ENCODE peak calls at places on chromosomes 6 and 20, in five cellular contexts. S is psoas muscle; O is naive B cell; Y is GM04503; K is activated CD8-positive, alpha-beta memory T cell treated with anti-CD3 and anti-CD28 coated beads, Interleukin-2, amount 50 U/mL, for 4 hours. Q is an unnamed sample.

GRCh38 chr6:52514514-52514913 is 62.3 kb downstream of the TRAM2 start:
- DNase-seq in S (peak; percentile 75), O (no peak), Y (peak; percentile 75), K (no peak), Q (peak; percentile 76)

GRCh38 chr6:105363100-105363754 is 39.7 kb downstream of the PREP start:
- DNase-seq in S (no peak), O (no peak), Y (no peak), K (no peak), Q (no peak)

GRCh38 chr6:150456902-150457643 is 88.3 kb downstream of the IYD start:
- DNase-seq in S (no peak), O (no peak), Y (no peak), K (no peak), Q (no peak)

GRCh38 chr6:14452567-14453527 is 335.3 kb downstream of the CD83 start:
- DNase-seq in S (no peak), O (peak; percentile 11), Y (no peak), K (peak; percentile 45), Q (no peak)

GRCh38 chr6:12750416-12750815 is 33.8 kb downstream of the PHACTR1 start:
- DNase-seq in S (no peak), O (no peak), Y (no peak), K (no peak), Q (no peak)

GRCh38 chr6:170151235-170152110 is 139.4 kb downstream of the DLL1 start:
- DNase-seq in S (peak; percentile 38), O (no peak), Y (no peak), K (no peak), Q (no peak)

GRCh38 chr6:115485400-115485799 is 575.3 kb downstream of the FRK start:
- DNase-seq in S (no peak), O (no peak), Y (no peak), K (no peak), Q (no peak)

GRCh38 chr6:139648430-139649000 is 274.1 kb upstream of the CITED2 start:
- DNase-seq in S (no peak), O (no peak), Y (no peak), K (no peak), Q (no peak)

GRCh38 chr6:39642300-39642699 is 82.9 kb downstream of the KIF6 start:
- DNase-seq in S (no peak), O (no peak), Y (no peak), K (no peak), Q (no peak)

GRCh38 chr6:37517411-37517812 is 17.7 kb upstream of the CCDC167 start:
- DNase-seq in S (no peak), O (no peak), Y (peak; percentile 21), K (peak; percentile 65), Q (no peak)

GRCh38 chr6:148242180-148242579 is 100.5 kb upstream of the SASH1 start:
- DNase-seq in S (no peak), O (no peak), Y (peak; percentile 67), K (no peak), Q (no peak)

GRCh38 chr6:80249897-80250296 is 143.4 kb downstream of the BCKDHB start:
- DNase-seq in S (no peak), O (no peak), Y (no peak), K (no peak), Q (no peak)

GRCh38 chr20:34220581-34220980 is 20.6 kb upstream of the ASIP start:
- DNase-seq in S (no peak), O (no peak), Y (peak; percentile 17), K (no peak), Q (peak; percentile 23)

GRCh38 chr6:135617222-135617621 is 119.7 kb upstream of the AHI1 start:
- DNase-seq in S (no peak), O (no peak), Y (no peak), K (no peak), Q (no peak)

GRCh38 chr6:44219053-44219814 is 2.5 kb downstream of the MYMX start:
- DNase-seq in S (peak; percentile 90), O (peak; percentile 34), Y (no peak), K (no peak), Q (no peak)

GRCh38 chr20:51481311-51481997 is 61.1 kb downstream of the NFATC2 start:
- DNase-seq in S (no peak), O (no peak), Y (no peak), K (peak; percentile 39), Q (no peak)

GRCh38 chr6:131552572-131552971 is 20.5 kb upstream of the ARG1 start:
- DNase-seq in S (no peak), O (no peak), Y (no peak), K (no peak), Q (no peak)

GRCh38 chr6:27748662-27749061 is 163.5 kb downstream of the OR2B2 start:
- DNase-seq in S (no peak), O (no peak), Y (no peak), K (no peak), Q (no peak)

GRCh38 chr20:49480236-49480635 is 2.2 kb downstream of the KCNB1 start:
- DNase-seq in S (no peak), O (no peak), Y (no peak), K (no peak), Q (no peak)

GRCh38 chr20:56442381-56443365 is 25.8 kb upstream of the RTF2 start:
- DNase-seq in S (no peak), O (no peak), Y (no peak), K (no peak), Q (no peak)

GRCh38 chr6:155171109-155171746 is 92.6 kb upstream of the CLDN20 start:
- DNase-seq in S (peak; percentile 73), O (no peak), Y (peak; percentile 94), K (peak; percentile 67), Q (peak; percentile 95)

GRCh38 chr20:43789593-43789992 is 62.8 kb upstream of the GTSF1L start:
- DNase-seq in S (no peak), O (no peak), Y (no peak), K (no peak), Q (no peak)

GRCh38 chr6:3722211-3722621 is 29.3 kb downstream of the PXDC1 start:
- DNase-seq in S (no peak), O (no peak), Y (no peak), K (no peak), Q (no peak)

GRCh38 chr20:36754656-36755222 is 8.8 kb upstream of the NDRG3 start:
- DNase-seq in S (no peak), O (peak; percentile 35), Y (peak; percentile 57), K (peak; percentile 34), Q (peak; percentile 74)

GRCh38 chr20:36116813-36117441 is 37.6 kb upstream of the EPB41L1 start:
- DNase-seq in S (no peak), O (no peak), Y (peak; percentile 77), K (no peak), Q (peak; percentile 87)

GRCh38 chr6:80523531-80523970 is 417.1 kb downstream of the BCKDHB start:
- DNase-seq in S (peak; percentile 60), O (no peak), Y (no peak), K (no peak), Q (no peak)

GRCh38 chr6:140977425-140977824 is 1155.3 kb upstream of the GJE1 start:
- DNase-seq in S (no peak), O (no peak), Y (no peak), K (no peak), Q (no peak)

GRCh38 chr20:49318430-49319203 is 40.8 kb upstream of the ZNFX1 start:
- DNase-seq in S (no peak), O (no peak), Y (no peak), K (peak; percentile 23), Q (no peak)

GRCh38 chr20:384723-385122 is 4.2 kb downstream of the TRIB3 start:
- DNase-seq in S (no peak), O (no peak), Y (no peak), K (no peak), Q (no peak)

GRCh38 chr6:36550473-36551000 is 3.3 kb upstream of the STK38 start:
- DNase-seq in S (no peak), O (no peak), Y (no peak), K (no peak), Q (no peak)

GRCh38 chr6:38404355-38404754 is 235.4 kb downstream of the BTBD9 start:
- DNase-seq in S (no peak), O (no peak), Y (no peak), K (no peak), Q (no peak)

GRCh38 chr20:21514553-21515251 is 838 bp upstream of the NKX2-2 start:
- DNase-seq in S (no peak), O (no peak), Y (no peak), K (no peak), Q (no peak)

GRCh38 chr6:24272148-24272547 is 85.7 kb downstream of the DCDC2 start:
- DNase-seq in S (no peak), O (no peak), Y (no peak), K (no peak), Q (no peak)

Q was measured in HS-5.